ENCODE peak calls at places on chromosomes 6 and 20, in five cellular contexts. F is HTR-8/SVneo, L is NCI-H1417 treated with DMSO at 0.1 percent for 48 hours, S is heart left ventricle, Q is ovary. U is an unnamed sample.

GRCh38 chr6:30740993-30741784 is 1.3 kb downstream of the FLOT1 start:
- DNase-seq in F (no peak), L (no peak), S (no peak), Q (no peak), U (no peak)

GRCh38 chr20:58014628-58015315 is 213.7 kb downstream of the ANKRD60 start:
- DNase-seq in F (no peak), L (no peak), S (no peak), Q (no peak), U (no peak)

GRCh38 chr6:43076928-43077809 is 1.1 kb downstream of the PTK7 start:
- DNase-seq in F (no peak), L (no peak), S (no peak), Q (peak), U (peak)

GRCh38 chr6:151630991-151631655 is 137.3 kb downstream of the CCDC170 start:
- DNase-seq in F (no peak), L (no peak), S (no peak), Q (no peak), U (no peak)

GRCh38 chr6:17640477-17640917 is 40.4 kb downstream of the FAM8A1 start:
- DNase-seq in F (no peak), L (no peak), S (no peak), Q (no peak), U (no peak)

GRCh38 chr20:37379967-37380828 is 34.3 kb downstream of the SRC start:
- DNase-seq in F (no peak), L (no peak), S (no peak), Q (peak), U (peak)

GRCh38 chr6:152979116-152979515 is 3.7 kb downstream of the FBXO5 start:
- DNase-seq in F (no peak), L (no peak), S (no peak), Q (no peak), U (no peak)

GRCh38 chr6:111691345-111692225 is 85.9 kb upstream of the TRAF3IP2 start:
- DNase-seq in F (no peak), L (no peak), S (no peak), Q (no peak), U (no peak)

GRCh38 chr6:137860394-137861005 is 6.6 kb upstream of the TNFAIP3 start:
- DNase-seq in F (no peak), L (no peak), S (no peak), Q (no peak), U (no peak)

GRCh38 chr20:1486566-1486965 is 4.7 kb downstream of the SIRPB2 start:
- DNase-seq in F (no peak), L (no peak), S (no peak), Q (no peak), U (no peak)

GRCh38 chr6:3977875-3978711 is 100.8 kb downstream of the FAM217A start:
- DNase-seq in F (peak), L (no peak), S (peak), Q (no peak), U (peak)

GRCh38 chr20:48897298-48898044 is 24.0 kb upstream of the ARFGEF2 start:
- DNase-seq in F (peak), L (no peak), S (no peak), Q (no peak), U (no peak)

GRCh38 chr6:101912266-101912665 is 518.8 kb downstream of the GRIK2 start:
- DNase-seq in F (no peak), L (no peak), S (no peak), Q (no peak), U (no peak)

GRCh38 chr6:127457444-127458064 is 1.6 kb downstream of the KIAA0408 start:
- DNase-seq in F (no peak), L (no peak), S (no peak), Q (no peak), U (no peak)

U was measured in HepG2.